ENCODE peak calls at places on chromosomes 6 and 20, in five cellular contexts. One of them, this sample, is unnamed.

GRCh38 chr6:115485400-115485799 is 575.3 kb downstream of the FRK start:
- DNase-seq in GM23248: no peak
- DNase-seq in MM.1S: no peak
- DNase-seq in SK-N-SH: no peak
- DNase-seq in neural progenitor cell: no peak
- DNase-seq in this sample: no peak

GRCh38 chr6:87099472-87099871 is 4.6 kb upstream of the CGA start:
- DNase-seq in GM23248: no peak
- DNase-seq in MM.1S: no peak
- DNase-seq in SK-N-SH: no peak
- DNase-seq in neural progenitor cell: no peak
- DNase-seq in this sample: no peak

GRCh38 chr6:79269877-79270276 is 35.4 kb upstream of the HMGN3 start:
- DNase-seq in GM23248: peak; percentile 93
- DNase-seq in MM.1S: no peak
- DNase-seq in SK-N-SH: no peak
- DNase-seq in neural progenitor cell: no peak
- DNase-seq in this sample: no peak

GRCh38 chr6:170416959-170417606 is 110.5 kb downstream of the FAM120B start:
- DNase-seq in GM23248: no peak
- DNase-seq in MM.1S: no peak
- DNase-seq in SK-N-SH: no peak
- DNase-seq in neural progenitor cell: no peak
- DNase-seq in this sample: no peak

GRCh38 chr6:145087034-145087433 is 648.3 kb downstream of the EPM2A start:
- DNase-seq in GM23248: peak; percentile 42
- DNase-seq in MM.1S: peak; percentile 48
- DNase-seq in SK-N-SH: no peak
- DNase-seq in neural progenitor cell: no peak
- DNase-seq in this sample: no peak

GRCh38 chr20:15475483-15475882 is 1097.8 kb downstream of the KIF16B start:
- DNase-seq in GM23248: no peak
- DNase-seq in MM.1S: peak; percentile 63
- DNase-seq in SK-N-SH: peak; percentile 23
- DNase-seq in neural progenitor cell: no peak
- DNase-seq in this sample: no peak

GRCh38 chr20:53888510-53888909 is 181.9 kb downstream of the BCAS1 start:
- DNase-seq in GM23248: no peak
- DNase-seq in MM.1S: no peak
- DNase-seq in SK-N-SH: no peak
- DNase-seq in neural progenitor cell: no peak
- DNase-seq in this sample: no peak

GRCh38 chr6:56483929-56484328 is 158.8 kb downstream of the DST start:
- DNase-seq in GM23248: peak; percentile 82
- DNase-seq in MM.1S: no peak
- DNase-seq in SK-N-SH: no peak
- DNase-seq in neural progenitor cell: no peak
- DNase-seq in this sample: no peak

GRCh38 chr6:106461084-106461483 is 100.6 kb downstream of the CRYBG1 start:
- DNase-seq in GM23248: no peak
- DNase-seq in MM.1S: no peak
- DNase-seq in SK-N-SH: no peak
- DNase-seq in neural progenitor cell: no peak
- DNase-seq in this sample: no peak

GRCh38 chr6:37311666-37312473 is 41.9 kb upstream of the RNF8 start:
- DNase-seq in GM23248: peak; percentile 57
- DNase-seq in MM.1S: no peak
- DNase-seq in SK-N-SH: no peak
- DNase-seq in neural progenitor cell: no peak
- DNase-seq in this sample: no peak

GRCh38 chr6:135128268-135128914 is 52.7 kb upstream of the MYB start:
- DNase-seq in GM23248: no peak
- DNase-seq in MM.1S: no peak
- DNase-seq in SK-N-SH: no peak
- DNase-seq in neural progenitor cell: no peak
- DNase-seq in this sample: no peak

GRCh38 chr20:60055740-60056139 is 97.5 kb downstream of the CDH26 start:
- DNase-seq in GM23248: peak; percentile 22
- DNase-seq in MM.1S: no peak
- DNase-seq in SK-N-SH: no peak
- DNase-seq in neural progenitor cell: no peak
- DNase-seq in this sample: no peak

GRCh38 chr20:62910777-62911497 is 15.4 kb downstream of the DIDO1 start:
- DNase-seq in GM23248: no peak
- DNase-seq in MM.1S: no peak
- DNase-seq in SK-N-SH: no peak
- DNase-seq in neural progenitor cell: no peak
- DNase-seq in this sample: no peak

GRCh38 chr20:49675368-49676151 is 38.1 kb downstream of the B4GALT5 start:
- DNase-seq in GM23248: peak; percentile 57
- DNase-seq in MM.1S: peak; percentile 69
- DNase-seq in SK-N-SH: no peak
- DNase-seq in neural progenitor cell: no peak
- DNase-seq in this sample: no peak

GRCh38 chr6:143772110-143772509 is 71.0 kb upstream of the LTV1 start:
- DNase-seq in GM23248: peak; percentile 54
- DNase-seq in MM.1S: no peak
- DNase-seq in SK-N-SH: no peak
- DNase-seq in neural progenitor cell: no peak
- DNase-seq in this sample: no peak

GRCh38 chr6:151502499-151502898 is 8.7 kb downstream of the CCDC170 start:
- DNase-seq in GM23248: peak; percentile 60
- DNase-seq in MM.1S: no peak
- DNase-seq in SK-N-SH: no peak
- DNase-seq in neural progenitor cell: no peak
- DNase-seq in this sample: no peak

GRCh38 chr20:2557873-2558580 is 21.7 kb downstream of the TMC2 start:
- DNase-seq in GM23248: no peak
- DNase-seq in MM.1S: no peak
- DNase-seq in SK-N-SH: no peak
- DNase-seq in neural progenitor cell: no peak
- DNase-seq in this sample: no peak

GRCh38 chr20:2559641-2560040 is 23.3 kb downstream of the TMC2 start:
- DNase-seq in GM23248: no peak
- DNase-seq in MM.1S: no peak
- DNase-seq in SK-N-SH: no peak
- DNase-seq in neural progenitor cell: peak; percentile 25
- DNase-seq in this sample: no peak

GRCh38 chr20:2563116-2563515 is 26.7 kb downstream of the TMC2 start:
- DNase-seq in GM23248: no peak
- DNase-seq in MM.1S: no peak
- DNase-seq in SK-N-SH: no peak
- DNase-seq in neural progenitor cell: no peak
- DNase-seq in this sample: no peak

DNA sequence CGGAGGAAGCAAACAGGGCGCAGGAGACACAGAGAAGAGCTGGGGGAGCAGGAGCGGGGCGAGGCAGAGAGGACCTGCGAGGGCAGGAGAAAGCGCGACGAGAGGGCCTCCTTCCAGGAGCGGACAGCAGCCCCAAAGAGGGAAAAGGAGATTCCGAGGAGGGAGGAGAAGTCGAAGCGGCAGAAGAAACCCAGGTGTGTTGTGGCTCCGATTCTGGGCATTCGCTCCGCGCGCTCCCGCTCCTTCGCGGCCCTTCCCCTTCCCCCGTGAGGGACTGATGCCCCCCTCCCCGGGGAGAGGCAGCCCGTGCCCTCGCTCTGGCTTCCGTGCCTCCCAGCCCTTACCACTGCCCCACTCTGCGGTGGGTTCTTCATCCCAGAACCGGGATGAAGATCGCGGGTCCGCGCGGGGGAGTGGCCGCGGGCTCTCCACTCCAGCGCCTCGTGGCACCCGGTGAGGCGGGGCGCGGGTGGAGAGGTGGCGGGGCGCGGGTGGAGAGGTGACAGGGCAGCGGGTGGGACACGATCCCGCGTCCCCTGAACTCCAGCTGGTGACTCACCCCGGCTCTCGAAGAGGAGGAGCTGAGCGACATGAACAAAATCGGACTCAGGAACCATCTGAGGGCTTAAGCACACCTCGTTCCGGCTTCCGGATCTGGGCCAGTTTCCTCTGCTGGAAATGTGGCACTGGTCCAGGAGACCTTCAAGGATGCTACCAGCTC is 22.4 kb downstream of the TMC2 start:
- DNase-seq in GM23248: peak; percentile 38
- DNase-seq in MM.1S: no peak
- DNase-seq in SK-N-SH: no peak
- DNase-seq in neural progenitor cell: peak; percentile 29
- DNase-seq in this sample: no peak
- TF ChIP-seq EZH2phosphoT487 in GM23248: no peak
- TF ChIP-seq EZH2phosphoT487 in MM.1S: no peak
- TF ChIP-seq EZH2phosphoT487 in SK-N-SH: no peak
- TF ChIP-seq EZH2phosphoT487 in neural progenitor cell: peak; percentile 25
- TF ChIP-seq EZH2phosphoT487 in this sample: no peak

GRCh38 chr6:113774122-113774835 is 82.9 kb upstream of the MARCKS start:
- DNase-seq in GM23248: peak; percentile 68
- DNase-seq in MM.1S: no peak
- DNase-seq in SK-N-SH: no peak
- DNase-seq in neural progenitor cell: no peak
- DNase-seq in this sample: no peak
- TF ChIP-seq EZH2phosphoT487 in GM23248: no peak
- TF ChIP-seq EZH2phosphoT487 in MM.1S: no peak
- TF ChIP-seq EZH2phosphoT487 in SK-N-SH: no peak
- TF ChIP-seq EZH2phosphoT487 in neural progenitor cell: no peak
- TF ChIP-seq EZH2phosphoT487 in this sample: no peak

DNA sequence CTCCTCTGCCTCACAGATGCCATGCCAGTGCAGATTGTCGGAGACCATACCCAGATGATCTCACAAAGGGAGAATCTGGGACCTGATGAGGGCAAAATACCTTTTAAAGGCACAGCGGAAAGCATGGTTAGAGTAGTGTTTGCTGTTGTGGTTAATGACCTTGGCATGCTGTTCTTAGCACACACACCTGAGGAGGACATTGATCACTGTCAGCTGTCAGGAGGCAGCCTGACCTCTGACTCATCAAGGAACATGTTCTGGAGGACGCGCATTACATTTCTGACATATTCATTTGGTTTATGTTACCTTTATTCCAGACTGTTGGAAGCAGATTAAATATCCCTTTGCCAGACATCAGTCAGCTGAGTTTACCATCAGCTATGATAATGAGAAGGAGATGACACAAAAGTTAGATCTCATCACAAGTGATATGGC is 57.1 kb downstream of the GOPC start:
- DNase-seq in GM23248: no peak
- DNase-seq in MM.1S: peak; percentile 81
- DNase-seq in SK-N-SH: no peak
- DNase-seq in neural progenitor cell: no peak
- DNase-seq in this sample: no peak
- TF ChIP-seq EZH2phosphoT487 in GM23248: no peak
- TF ChIP-seq EZH2phosphoT487 in MM.1S: no peak
- TF ChIP-seq EZH2phosphoT487 in SK-N-SH: no peak
- TF ChIP-seq EZH2phosphoT487 in neural progenitor cell: no peak
- TF ChIP-seq EZH2phosphoT487 in this sample: no peak

DNA sequence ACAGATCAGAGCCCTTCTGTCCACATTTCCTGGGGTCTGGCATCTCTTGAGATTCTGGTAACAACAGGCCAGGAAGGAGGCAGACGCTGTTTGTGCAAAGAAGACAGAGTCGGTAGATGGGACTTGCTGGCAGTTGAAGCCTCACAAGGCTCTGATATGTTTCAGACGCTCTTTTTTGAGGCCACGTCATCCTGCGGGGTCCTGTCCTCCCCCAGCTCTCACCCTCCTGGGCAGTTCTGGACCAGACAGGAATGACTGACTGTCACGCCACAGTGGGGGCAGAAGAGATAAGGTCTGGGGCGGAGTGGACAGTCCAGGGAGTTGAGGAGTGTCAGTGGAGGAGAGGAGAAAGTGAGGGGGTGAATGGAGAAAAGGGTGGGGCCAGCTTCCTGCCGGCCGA is 87.1 kb upstream of the SULF2 start:
- DNase-seq in GM23248: no peak
- DNase-seq in MM.1S: no peak
- DNase-seq in SK-N-SH: no peak
- DNase-seq in neural progenitor cell: no peak
- DNase-seq in this sample: no peak
- TF ChIP-seq EZH2phosphoT487 in GM23248: no peak
- TF ChIP-seq EZH2phosphoT487 in MM.1S: no peak
- TF ChIP-seq EZH2phosphoT487 in SK-N-SH: no peak
- TF ChIP-seq EZH2phosphoT487 in neural progenitor cell: no peak
- TF ChIP-seq EZH2phosphoT487 in this sample: no peak

GRCh38 chr6:121520337-121521163 is 85.1 kb downstream of the GJA1 start:
- DNase-seq in GM23248: peak; percentile 79
- DNase-seq in MM.1S: no peak
- DNase-seq in SK-N-SH: no peak
- DNase-seq in neural progenitor cell: no peak
- DNase-seq in this sample: no peak
- TF ChIP-seq EZH2phosphoT487 in GM23248: no peak
- TF ChIP-seq EZH2phosphoT487 in MM.1S: no peak
- TF ChIP-seq EZH2phosphoT487 in SK-N-SH: no peak
- TF ChIP-seq EZH2phosphoT487 in neural progenitor cell: no peak
- TF ChIP-seq EZH2phosphoT487 in this sample: no peak